ENCODE peak calls at places on chromosomes 16 and 17, in nine cellular contexts. Q, O, X, V, M, H, L, Y and S are unnamed samples. For H3K36me3 and H3K4me1, the result is how much of the 10 kb centered on the place peaks cover.

GRCh38 chr16:73002836-73003235 is 45.1 kb downstream of the ZFHX3 start:
- DNase-seq in Q (no peak), O (peak), X (no peak), V (no peak), M (no peak), H (no peak), L (no peak), Y (no peak), S (no peak)

GRCh38 chr17:63843387-63844292 is 1.2 kb upstream of the SMARCD2 start:
- DNase-seq in Q (no peak), O (peak), X (no peak), V (no peak), M (peak), H (peak), L (peak), Y (peak), S (peak)

GRCh38 chr16:22670551-22670970 is 143.4 kb upstream of the HS3ST2 start:
- DNase-seq in Q (peak), O (no peak), X (peak), V (no peak), M (no peak), H (no peak), L (no peak), Y (no peak), S (no peak)

GRCh38 chr17:46826116-46826515 is 7.6 kb upstream of the WNT3 start:
- DNase-seq in Q (no peak), O (no peak), X (no peak), V (no peak), M (no peak), H (no peak), L (no peak), Y (no peak), S (no peak)

GRCh38 chr17:73878923-73879322 is 234.7 kb upstream of the SDK2 start:
- DNase-seq in Q (no peak), O (no peak), X (no peak), V (no peak), M (no peak), H (no peak), L (no peak), Y (no peak), S (no peak)

GRCh38 chr17:58587713-58588117 is 73.3 kb upstream of the MTMR4 start:
- DNase-seq in Q (peak), O (peak), X (peak), V (peak), M (peak), H (peak), L (peak), Y (peak), S (peak)

GRCh38 chr17:6910987-6911603 is 79.6 kb upstream of the TEKT1 start:
- DNase-seq in Q (no peak), O (peak), X (peak), V (no peak), M (no peak), H (no peak), L (no peak), Y (no peak), S (no peak)

GRCh38 chr16:26614102-26614864 is 452.4 kb upstream of the C16orf82 start:
- DNase-seq in Q (no peak), O (no peak), X (no peak), V (no peak), M (no peak), H (no peak), L (no peak), Y (no peak), S (no peak)

GRCh38 chr16:55571-56136 is 2.0 kb downstream of the SNRNP25 start:
- DNase-seq in Q (peak), O (no peak), X (no peak), V (no peak), M (no peak), H (no peak), L (peak), Y (no peak), S (no peak)
- H3K36me3 ChIP-seq in Q (under half), O (under half), X (under half), V (under half), M (under half), H (under half), L (under half), Y (under half), S (under half)

GRCh38 chr17:29158096-29158495 is 22.1 kb downstream of the MYO18A start:
- DNase-seq in Q (no peak), O (no peak), X (no peak), V (no peak), M (peak), H (no peak), L (no peak), Y (no peak), S (no peak)
- H3K4me1 ChIP-seq in Q (under half), O (under half), X (under half), V (under half), M (half or more), H (under half), L (under half), Y (half or more), S (under half)

GRCh38 chr17:78529871-78530670 is 47.1 kb downstream of the DNAH17 start:
- DNase-seq in Q (no peak), O (no peak), X (no peak), V (no peak), M (peak), H (no peak), L (no peak), Y (peak), S (no peak)
- H3K27ac ChIP-seq in Q (no peak), O (no peak), X (no peak), V (no peak), M (no peak), H (no peak), L (no peak), Y (peak), S (no peak)

GRCh38 chr16:89787365-89787805 is 29.1 kb downstream of the FANCA start:
- DNase-seq in Q (no peak), O (no peak), X (no peak), V (no peak), M (no peak), H (no peak), L (no peak), Y (no peak), S (no peak)
- H3K36me3 ChIP-seq in Q (under half), O (under half), X (under half), V (under half), M (under half), H (under half), L (under half), Y (under half), S (under half)

GRCh38 chr17:17924131-17924856 is 47.9 kb downstream of the TOM1L2 start:
- DNase-seq in Q (no peak), O (peak), X (no peak), V (no peak), M (no peak), H (no peak), L (no peak), Y (no peak), S (no peak)
- H3K4me1 ChIP-seq in Q (half or more), O (under half), X (under half), V (under half), M (under half), H (under half), L (under half), Y (under half), S (under half)